ENCODE peak calls at places on chromosomes 1 and 21, in seven cellular contexts. One of them, this sample, is unnamed.

GRCh38 chr1:221611930-221612777 is 129.7 kb downstream of the DUSP10 start:
- DNase-seq in PC-3: peak
- DNase-seq in MM.1S: no peak
- DNase-seq in GM23338: no peak
- DNase-seq in neural progenitor cell: no peak
- DNase-seq in HCT116: peak
- DNase-seq in OCI-LY7: no peak
- DNase-seq in this sample: peak

GRCh38 chr1:236526079-236526478 is 2.3 kb downstream of the LGALS8 start:
- DNase-seq in OCI-LY7: no peak
- DNase-seq in neural progenitor cell: no peak
- DNase-seq in GM23338: no peak
- DNase-seq in MM.1S: no peak
- DNase-seq in HCT116: no peak
- DNase-seq in PC-3: no peak
- DNase-seq in this sample: no peak

GRCh38 chr1:106620521-106620954 is 435.9 kb upstream of the PRMT6 start:
- DNase-seq in OCI-LY7: no peak
- DNase-seq in neural progenitor cell: no peak
- DNase-seq in HCT116: no peak
- DNase-seq in GM23338: no peak
- DNase-seq in PC-3: peak
- DNase-seq in MM.1S: no peak
- DNase-seq in this sample: no peak

GRCh38 chr1:117871013-117871412 is 58.4 kb downstream of the GDAP2 start:
- DNase-seq in HCT116: no peak
- DNase-seq in OCI-LY7: no peak
- DNase-seq in MM.1S: no peak
- DNase-seq in PC-3: no peak
- DNase-seq in GM23338: no peak
- DNase-seq in neural progenitor cell: no peak
- DNase-seq in this sample: no peak

GRCh38 chr1:37767488-37767887 is 2.6 kb upstream of the EPHA10 start:
- DNase-seq in PC-3: no peak
- DNase-seq in OCI-LY7: no peak
- DNase-seq in GM23338: peak
- DNase-seq in neural progenitor cell: peak
- DNase-seq in MM.1S: no peak
- DNase-seq in HCT116: no peak
- DNase-seq in this sample: no peak

GRCh38 chr1:179296831-179297377 is 3.3 kb downstream of the SOAT1 start:
- DNase-seq in OCI-LY7: peak
- DNase-seq in PC-3: no peak
- DNase-seq in neural progenitor cell: no peak
- DNase-seq in MM.1S: no peak
- DNase-seq in HCT116: no peak
- DNase-seq in GM23338: no peak
- DNase-seq in this sample: no peak

GRCh38 chr1:197868751-197869501 is 33.5 kb upstream of the C1orf53 start:
- DNase-seq in neural progenitor cell: peak
- DNase-seq in OCI-LY7: peak
- DNase-seq in MM.1S: peak
- DNase-seq in GM23338: peak
- DNase-seq in HCT116: peak
- DNase-seq in PC-3: peak
- DNase-seq in this sample: peak

GRCh38 chr1:6460349-6461236 is 5.4 kb downstream of the TNFRSF25 start:
- DNase-seq in MM.1S: no peak
- DNase-seq in GM23338: no peak
- DNase-seq in neural progenitor cell: no peak
- DNase-seq in HCT116: no peak
- DNase-seq in OCI-LY7: no peak
- DNase-seq in PC-3: no peak
- DNase-seq in this sample: no peak

GRCh38 chr1:21793104-21793503 is 10.2 kb upstream of the USP48 start:
- DNase-seq in neural progenitor cell: no peak
- DNase-seq in HCT116: no peak
- DNase-seq in MM.1S: no peak
- DNase-seq in PC-3: no peak
- DNase-seq in OCI-LY7: no peak
- DNase-seq in GM23338: no peak
- DNase-seq in this sample: no peak

GRCh38 chr1:10730985-10731384 is 65.5 kb downstream of the CASZ1 start:
- DNase-seq in PC-3: peak
- DNase-seq in GM23338: no peak
- DNase-seq in MM.1S: no peak
- DNase-seq in HCT116: peak
- DNase-seq in OCI-LY7: no peak
- DNase-seq in neural progenitor cell: no peak
- DNase-seq in this sample: peak

GRCh38 chr1:235083589-235084323 is 44.9 kb downstream of the TOMM20 start:
- DNase-seq in neural progenitor cell: peak
- DNase-seq in MM.1S: peak
- DNase-seq in OCI-LY7: peak
- DNase-seq in GM23338: peak
- DNase-seq in PC-3: peak
- DNase-seq in HCT116: peak
- DNase-seq in this sample: peak

GRCh38 chr1:147080013-147080661 is 92.1 kb downstream of the PRKAB2 start:
- DNase-seq in PC-3: no peak
- DNase-seq in neural progenitor cell: no peak
- DNase-seq in GM23338: peak
- DNase-seq in MM.1S: no peak
- DNase-seq in OCI-LY7: no peak
- DNase-seq in HCT116: no peak
- DNase-seq in this sample: no peak

GRCh38 chr1:160722726-160723125 is 11.1 kb upstream of the CD48 start:
- DNase-seq in HCT116: no peak
- DNase-seq in MM.1S: no peak
- DNase-seq in GM23338: no peak
- DNase-seq in neural progenitor cell: peak
- DNase-seq in PC-3: no peak
- DNase-seq in OCI-LY7: no peak
- DNase-seq in this sample: no peak

GRCh38 chr1:43432907-43433306 is 20.8 kb downstream of the HYI start:
- DNase-seq in OCI-LY7: no peak
- DNase-seq in GM23338: no peak
- DNase-seq in PC-3: no peak
- DNase-seq in MM.1S: no peak
- DNase-seq in HCT116: no peak
- DNase-seq in neural progenitor cell: no peak
- DNase-seq in this sample: no peak

GRCh38 chr1:81690881-81691453 is 109.8 kb upstream of the ADGRL2 start:
- DNase-seq in GM23338: no peak
- DNase-seq in neural progenitor cell: no peak
- DNase-seq in MM.1S: no peak
- DNase-seq in HCT116: no peak
- DNase-seq in PC-3: no peak
- DNase-seq in OCI-LY7: no peak
- DNase-seq in this sample: no peak

GRCh38 chr21:21813934-21814333 is 815.7 kb downstream of the NCAM2 start:
- DNase-seq in OCI-LY7: no peak
- DNase-seq in HCT116: no peak
- DNase-seq in PC-3: no peak
- DNase-seq in GM23338: no peak
- DNase-seq in neural progenitor cell: no peak
- DNase-seq in MM.1S: no peak
- DNase-seq in this sample: no peak

GRCh38 chr1:27031235-27032118 is 18.8 kb upstream of the TENT5B start:
- DNase-seq in GM23338: peak
- DNase-seq in neural progenitor cell: peak
- DNase-seq in OCI-LY7: no peak
- DNase-seq in HCT116: peak
- DNase-seq in MM.1S: no peak
- DNase-seq in PC-3: peak
- DNase-seq in this sample: peak

GRCh38 chr21:41139951-41140350 is 28.0 kb upstream of the BACE2 start:
- DNase-seq in GM23338: no peak
- DNase-seq in neural progenitor cell: no peak
- DNase-seq in OCI-LY7: no peak
- DNase-seq in PC-3: no peak
- DNase-seq in MM.1S: no peak
- DNase-seq in HCT116: no peak
- DNase-seq in this sample: no peak

GRCh38 chr1:37156646-37157045 is 122.3 kb upstream of the GRIK3 start:
- DNase-seq in GM23338: no peak
- DNase-seq in neural progenitor cell: no peak
- DNase-seq in HCT116: peak
- DNase-seq in PC-3: no peak
- DNase-seq in OCI-LY7: no peak
- DNase-seq in MM.1S: no peak
- DNase-seq in this sample: no peak

GRCh38 chr21:44579056-44579832 is 1.2 kb downstream of the KRTAP10-5 start:
- DNase-seq in PC-3: no peak
- DNase-seq in GM23338: no peak
- DNase-seq in OCI-LY7: no peak
- DNase-seq in HCT116: no peak
- DNase-seq in MM.1S: no peak
- DNase-seq in neural progenitor cell: no peak
- DNase-seq in this sample: no peak

GRCh38 chr1:73587080-73587479 is 610.9 kb downstream of the LRRIQ3 start:
- DNase-seq in MM.1S: no peak
- DNase-seq in HCT116: no peak
- DNase-seq in OCI-LY7: no peak
- DNase-seq in PC-3: no peak
- DNase-seq in GM23338: no peak
- DNase-seq in neural progenitor cell: no peak
- DNase-seq in this sample: no peak

GRCh38 chr1:56912325-56912724 is 53.5 kb downstream of the C8B start:
- DNase-seq in neural progenitor cell: no peak
- DNase-seq in MM.1S: no peak
- DNase-seq in PC-3: no peak
- DNase-seq in GM23338: no peak
- DNase-seq in OCI-LY7: no peak
- DNase-seq in HCT116: no peak
- DNase-seq in this sample: no peak
- H3K4me3 ChIP-seq in neural progenitor cell: no peak
- H3K4me3 ChIP-seq in MM.1S: no peak
- H3K4me3 ChIP-seq in PC-3: no peak
- H3K4me3 ChIP-seq in GM23338: no peak
- H3K4me3 ChIP-seq in OCI-LY7: no peak
- H3K4me3 ChIP-seq in HCT116: no peak
- H3K4me3 ChIP-seq in this sample: no peak

GRCh38 chr1:238063454-238063853 is 172.7 kb upstream of the ZP4 start:
- DNase-seq in HCT116: no peak
- DNase-seq in neural progenitor cell: no peak
- DNase-seq in OCI-LY7: no peak
- DNase-seq in GM23338: no peak
- DNase-seq in MM.1S: no peak
- DNase-seq in PC-3: peak
- DNase-seq in this sample: no peak
- TF ChIP-seq EZH2phosphoT487 in HCT116: no peak
- TF ChIP-seq EZH2phosphoT487 in neural progenitor cell: no peak
- TF ChIP-seq EZH2phosphoT487 in OCI-LY7: no peak
- TF ChIP-seq EZH2phosphoT487 in GM23338: no peak
- TF ChIP-seq EZH2phosphoT487 in MM.1S: no peak
- TF ChIP-seq EZH2phosphoT487 in PC-3: no peak
- TF ChIP-seq EZH2phosphoT487 in this sample: no peak

GRCh38 chr1:186022184-186022583 is 288.0 kb downstream of the HMCN1 start:
- DNase-seq in GM23338: no peak
- DNase-seq in neural progenitor cell: no peak
- DNase-seq in HCT116: no peak
- DNase-seq in MM.1S: no peak
- DNase-seq in OCI-LY7: no peak
- DNase-seq in PC-3: no peak
- DNase-seq in this sample: no peak
- H2AFZ ChIP-seq in GM23338: no peak
- H2AFZ ChIP-seq in neural progenitor cell: no peak
- H2AFZ ChIP-seq in HCT116: no peak
- H2AFZ ChIP-seq in MM.1S: no peak
- H2AFZ ChIP-seq in OCI-LY7: no peak
- H2AFZ ChIP-seq in PC-3: no peak
- H2AFZ ChIP-seq in this sample: no peak

GRCh38 chr1:205449254-205449749 is 6.5 kb downstream of the BLACAT1 start:
- DNase-seq in OCI-LY7: no peak
- DNase-seq in neural progenitor cell: peak
- DNase-seq in GM23338: no peak
- DNase-seq in MM.1S: no peak
- DNase-seq in HCT116: no peak
- DNase-seq in PC-3: peak
- DNase-seq in this sample: no peak
- H3K4me3 ChIP-seq in OCI-LY7: no peak
- H3K4me3 ChIP-seq in neural progenitor cell: peak
- H3K4me3 ChIP-seq in GM23338: peak
- H3K4me3 ChIP-seq in MM.1S: no peak
- H3K4me3 ChIP-seq in HCT116: peak
- H3K4me3 ChIP-seq in PC-3: peak
- H3K4me3 ChIP-seq in this sample: no peak